ENCODE peak calls at places on chromosome 9, in eight cellular contexts. Q is GM23338; B is hippocampal formation; K is stimulated activated CD4-positive, alpha-beta T cell treated with anti-CD3 and anti-CD28 coated beads, Interleukin-1b, Interleukin-23, amount 100 ng/mL, for 24 hours; H is stimulated activated naive B cell treated with anti-CD40 and anti-IgM and Interleukin-4, amounts not matched to agents 10 μg/mL and 1 μg/mL and 100 μg/mL, for 72 hours; P is choroid plexus epithelial cell; I is lower lobe of right lung; F is NCI-H1105 treated with DMSO at 0.1 percent for 48 hours. R is an unnamed sample.

GRCh38 chr9:2107906-2108451 is 92.8 kb downstream of the SMARCA2 start:
- DNase-seq in K (no peak), P (peak), I (no peak), F (no peak), B (no peak), H (no peak), Q (no peak), R (no peak)

GRCh38 chr9:87793292-87793691 is 67.4 kb downstream of the CTSL start:
- DNase-seq in I (no peak), P (peak), F (no peak), Q (no peak), H (no peak), B (peak), K (no peak), R (no peak)

GRCh38 chr9:14006586-14007198 is 307.2 kb downstream of the NFIB start:
- DNase-seq in P (no peak), H (no peak), I (no peak), B (no peak), Q (no peak), F (no peak), K (no peak), R (no peak)

GRCh38 chr9:37693265-37693664 is 42.5 kb downstream of the FRMPD1 start:
- DNase-seq in B (no peak), Q (no peak), P (peak), F (no peak), I (no peak), K (no peak), H (no peak), R (no peak)

GRCh38 chr9:122216798-122217418 is 11.8 kb downstream of the LHX6 start:
- DNase-seq in K (no peak), P (no peak), F (no peak), H (no peak), I (no peak), B (no peak), Q (peak), R (peak)

GRCh38 chr9:134644715-134645606 is 3.4 kb downstream of the COL5A1 start:
- DNase-seq in I (no peak), P (peak), F (no peak), H (no peak), K (no peak), Q (no peak), B (no peak), R (no peak)

GRCh38 chr9:107770716-107771115 is 281.1 kb upstream of the KLF4 start:
- DNase-seq in F (no peak), I (no peak), Q (no peak), B (no peak), K (no peak), P (no peak), H (no peak), R (no peak)

GRCh38 chr9:3912817-3913216 is 387.0 kb upstream of the RFX3 start:
- DNase-seq in H (no peak), Q (no peak), F (no peak), P (peak), I (no peak), B (no peak), K (no peak), R (no peak)

GRCh38 chr9:23663536-23663935 is 162.5 kb downstream of the ELAVL2 start:
- DNase-seq in F (no peak), I (no peak), K (no peak), Q (no peak), P (no peak), H (no peak), B (no peak), R (no peak)

GRCh38 chr9:131310833-131311554 is 21.5 kb downstream of the PLPP7 start:
- DNase-seq in I (no peak), F (no peak), H (peak), P (no peak), B (no peak), K (peak), Q (peak), R (no peak)

GRCh38 chr9:16715404-16715803 is 155.1 kb downstream of the BNC2 start:
- DNase-seq in Q (no peak), K (no peak), F (no peak), B (no peak), H (no peak), P (peak), I (no peak), R (no peak)